ENCODE peak calls at places on chromosomes 1 and 21, in four cellular contexts. Y, H, R and S are unnamed samples.

GRCh38 chr1:226980122-226980551 is 40.0 kb downstream of the COQ8A start:
- DNase-seq in R (no peak), H (no peak), Y (no peak), S (no peak)

GRCh38 chr1:67540733-67541125 is 110.5 kb upstream of the SERBP1 start:
- DNase-seq in Y (peak; percentile 25), R (no peak), H (no peak), S (peak; percentile 41)

GRCh38 chr1:234963904-234964702 is 164.5 kb downstream of the TOMM20 start:
- DNase-seq in H (no peak), R (no peak), Y (no peak), S (no peak)

GRCh38 chr1:91165033-91165654 is 143.3 kb upstream of the ZNF644 start:
- DNase-seq in H (peak; percentile 56), Y (peak; percentile 49), R (peak; percentile 72), S (peak; percentile 62)

GRCh38 chr1:21255284-21255942 is 34.9 kb downstream of the ECE1 start:
- DNase-seq in H (peak; percentile 80), R (peak; percentile 57), Y (peak; percentile 81), S (peak; percentile 84)

GRCh38 chr1:226310637-226311195 is 1.8 kb upstream of the LIN9 start:
- DNase-seq in Y (no peak), H (no peak), R (no peak), S (no peak)

GRCh38 chr21:15631342-15631741 is 98.4 kb upstream of the USP25 start:
- DNase-seq in R (peak; percentile 19), Y (peak; percentile 62), H (no peak), S (peak; percentile 65)

GRCh38 chr1:33454646-33455282 is 17.7 kb upstream of the ZSCAN20 start:
- DNase-seq in Y (no peak), R (no peak), H (no peak), S (no peak)

GRCh38 chr1:179774033-179774432 is 30.9 kb downstream of the FAM163A start:
- DNase-seq in H (no peak), Y (no peak), R (no peak), S (no peak)

GRCh38 chr1:60637651-60638050 is 444.7 kb upstream of the NFIA start:
- DNase-seq in Y (no peak), H (no peak), R (no peak), S (no peak)

GRCh38 chr21:32411366-32412161 is 942 bp upstream of the EVA1C start:
- DNase-seq in R (peak; percentile 48), Y (peak; percentile 24), H (peak; percentile 41), S (peak; percentile 64)

GRCh38 chr21:28632718-28633408 is 359.8 kb downstream of the LTN1 start:
- DNase-seq in R (peak; percentile 29), Y (peak; percentile 69), H (no peak), S (peak; percentile 80)

GRCh38 chr1:93690921-93691789 is 9.5 kb upstream of the BCAR3 start:
- DNase-seq in R (no peak), Y (no peak), H (no peak), S (no peak)

GRCh38 chr21:41975391-41976272 is 21.8 kb upstream of the C2CD2 start:
- DNase-seq in R (no peak), H (no peak), Y (no peak), S (no peak)

GRCh38 chr1:114152211-114153050 is 1.2 kb downstream of the SYT6 start:
- DNase-seq in Y (no peak), R (no peak), H (no peak), S (peak; percentile 40)

GRCh38 chr1:147534386-147534785 is 6.9 kb upstream of the BCL9 start:
- DNase-seq in H (no peak), Y (no peak), R (no peak), S (peak; percentile 7)

GRCh38 chr1:245345191-245345884 is 190.6 kb downstream of the KIF26B start:
- DNase-seq in Y (no peak), H (no peak), R (no peak), S (no peak)

GRCh38 chr1:20665736-20666135 is 4.6 kb upstream of the DDOST start:
- DNase-seq in H (no peak), Y (no peak), R (no peak), S (no peak)